ENCODE peak calls at places on chromosomes 11 and 22, in four cellular contexts. One of them, this sample, is unnamed.

GRCh38 chr11:115409691-115410220 is 94.5 kb downstream of the CADM1 start:
- DNase-seq in AG09309: no peak
- DNase-seq in endodermal cell: no peak
- DNase-seq in AG04450: peak
- DNase-seq in this sample: no peak

GRCh38 chr22:28029962-28030361 is 110.9 kb upstream of the PITPNB start:
- DNase-seq in endodermal cell: peak
- DNase-seq in AG04450: no peak
- DNase-seq in AG09309: no peak
- DNase-seq in this sample: no peak

GRCh38 chr22:28594784-28595324 is 84.8 kb downstream of the TTC28 start:
- DNase-seq in AG09309: peak
- DNase-seq in endodermal cell: no peak
- DNase-seq in AG04450: peak
- DNase-seq in this sample: peak

GRCh38 chr11:14855890-14856289 is 36.1 kb downstream of the CYP2R1 start:
- DNase-seq in endodermal cell: peak
- DNase-seq in AG09309: no peak
- DNase-seq in AG04450: no peak
- DNase-seq in this sample: no peak

GRCh38 chr22:17090550-17090949 is 5.8 kb downstream of the IL17RA start:
- DNase-seq in AG04450: no peak
- DNase-seq in endodermal cell: no peak
- DNase-seq in AG09309: no peak
- DNase-seq in this sample: no peak

GRCh38 chr11:18005376-18006129 is 7.3 kb downstream of the SERGEF start:
- DNase-seq in AG04450: no peak
- DNase-seq in endodermal cell: no peak
- DNase-seq in AG09309: no peak
- DNase-seq in this sample: no peak

GRCh38 chr22:16915711-16916110 is 90.5 kb upstream of the XKR3 start:
- DNase-seq in endodermal cell: no peak
- DNase-seq in AG09309: no peak
- DNase-seq in AG04450: no peak
- DNase-seq in this sample: no peak

GRCh38 chr11:10452211-10452767 is 2.8 kb upstream of the AMPD3 start:
- DNase-seq in AG09309: no peak
- DNase-seq in AG04450: no peak
- DNase-seq in endodermal cell: peak
- DNase-seq in this sample: no peak

GRCh38 chr22:46415816-46416536 is 80.5 kb downstream of the TRMU start:
- DNase-seq in endodermal cell: no peak
- DNase-seq in AG09309: no peak
- DNase-seq in AG04450: no peak
- DNase-seq in this sample: peak

GRCh38 chr11:95432714-95433503 is 201.9 kb upstream of the SESN3 start:
- DNase-seq in AG09309: no peak
- DNase-seq in endodermal cell: no peak
- DNase-seq in AG04450: no peak
- DNase-seq in this sample: no peak

GRCh38 chr22:48689206-48689605 is 1138.5 kb downstream of the BRD1 start:
- DNase-seq in AG09309: no peak
- DNase-seq in AG04450: no peak
- DNase-seq in endodermal cell: no peak
- DNase-seq in this sample: no peak

GRCh38 chr11:45885274-45885920 is at the start of gene MAPK8IP1:
- DNase-seq in AG04450: no peak
- DNase-seq in AG09309: no peak
- DNase-seq in endodermal cell: peak
- DNase-seq in this sample: no peak

GRCh38 chr11:126451211-126451802 is 95.8 kb downstream of the ST3GAL4 start:
- DNase-seq in AG04450: no peak
- DNase-seq in endodermal cell: no peak
- DNase-seq in AG09309: no peak
- DNase-seq in this sample: no peak

GRCh38 chr11:8022876-8023275 is 35.7 kb downstream of the EIF3F start:
- DNase-seq in AG09309: no peak
- DNase-seq in AG04450: no peak
- DNase-seq in endodermal cell: no peak
- DNase-seq in this sample: no peak

GRCh38 chr11:118462178-118462577 is 25.9 kb downstream of the KMT2A start:
- DNase-seq in AG04450: no peak
- DNase-seq in AG09309: no peak
- DNase-seq in endodermal cell: no peak
- DNase-seq in this sample: no peak

GRCh38 chr11:118851970-118852369 is 31.7 kb upstream of the CXCR5 start:
- DNase-seq in endodermal cell: no peak
- DNase-seq in AG09309: no peak
- DNase-seq in AG04450: no peak
- DNase-seq in this sample: no peak

GRCh38 chr11:12377824-12378593 is 638 bp downstream of the PARVA start:
- DNase-seq in endodermal cell: peak
- DNase-seq in AG09309: peak
- DNase-seq in AG04450: no peak
- DNase-seq in this sample: no peak

DNA sequence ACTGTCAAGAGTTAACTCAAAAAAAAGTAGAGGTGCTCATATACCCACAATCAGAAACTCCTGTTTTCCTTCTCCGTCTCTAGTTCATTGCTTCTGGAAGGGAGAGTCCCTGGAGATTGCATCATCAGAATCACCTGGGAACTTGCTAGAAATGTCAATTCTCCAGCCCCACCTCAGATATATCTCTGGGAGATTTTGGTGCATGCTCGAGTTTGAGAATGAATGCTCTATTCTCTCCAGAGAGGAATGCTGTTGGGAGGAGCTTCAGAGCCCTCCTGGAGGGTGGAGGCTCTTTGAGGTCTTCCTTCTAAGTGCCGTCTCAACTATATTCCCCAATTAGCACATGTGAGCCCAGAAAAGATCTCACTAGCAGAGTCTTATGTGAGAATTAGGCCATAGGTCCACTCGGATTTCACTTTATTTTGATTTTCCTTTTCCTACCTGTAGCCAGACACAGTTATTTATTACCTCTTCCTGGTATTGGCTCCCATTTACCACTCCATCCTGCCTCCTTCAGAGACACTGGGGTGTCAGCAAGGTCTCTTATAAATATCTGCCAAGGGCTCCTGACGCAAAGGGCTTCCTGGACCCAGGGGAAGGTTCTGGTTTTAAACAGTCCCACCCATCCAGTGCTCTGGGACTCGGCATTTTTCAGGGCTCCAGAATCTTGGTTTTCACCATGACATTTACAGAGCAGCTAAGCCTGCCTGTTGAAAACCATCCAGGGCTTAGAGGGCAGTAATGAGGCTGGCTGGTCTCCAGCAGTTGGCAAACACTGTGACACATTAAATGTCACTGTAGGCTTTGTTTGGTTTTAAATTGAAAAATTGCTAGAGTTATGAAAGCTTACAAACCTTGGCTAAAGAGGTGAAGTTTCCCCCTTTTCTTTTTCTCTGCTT is 136.2 kb downstream of the CD44 start:
- DNase-seq in AG04450: no peak
- DNase-seq in endodermal cell: peak
- DNase-seq in AG09309: no peak
- DNase-seq in this sample: no peak
- TF ChIP-seq CTCF in AG04450: no peak
- TF ChIP-seq CTCF in endodermal cell: no peak
- TF ChIP-seq CTCF in AG09309: no peak
- TF ChIP-seq CTCF in this sample: no peak

DNA sequence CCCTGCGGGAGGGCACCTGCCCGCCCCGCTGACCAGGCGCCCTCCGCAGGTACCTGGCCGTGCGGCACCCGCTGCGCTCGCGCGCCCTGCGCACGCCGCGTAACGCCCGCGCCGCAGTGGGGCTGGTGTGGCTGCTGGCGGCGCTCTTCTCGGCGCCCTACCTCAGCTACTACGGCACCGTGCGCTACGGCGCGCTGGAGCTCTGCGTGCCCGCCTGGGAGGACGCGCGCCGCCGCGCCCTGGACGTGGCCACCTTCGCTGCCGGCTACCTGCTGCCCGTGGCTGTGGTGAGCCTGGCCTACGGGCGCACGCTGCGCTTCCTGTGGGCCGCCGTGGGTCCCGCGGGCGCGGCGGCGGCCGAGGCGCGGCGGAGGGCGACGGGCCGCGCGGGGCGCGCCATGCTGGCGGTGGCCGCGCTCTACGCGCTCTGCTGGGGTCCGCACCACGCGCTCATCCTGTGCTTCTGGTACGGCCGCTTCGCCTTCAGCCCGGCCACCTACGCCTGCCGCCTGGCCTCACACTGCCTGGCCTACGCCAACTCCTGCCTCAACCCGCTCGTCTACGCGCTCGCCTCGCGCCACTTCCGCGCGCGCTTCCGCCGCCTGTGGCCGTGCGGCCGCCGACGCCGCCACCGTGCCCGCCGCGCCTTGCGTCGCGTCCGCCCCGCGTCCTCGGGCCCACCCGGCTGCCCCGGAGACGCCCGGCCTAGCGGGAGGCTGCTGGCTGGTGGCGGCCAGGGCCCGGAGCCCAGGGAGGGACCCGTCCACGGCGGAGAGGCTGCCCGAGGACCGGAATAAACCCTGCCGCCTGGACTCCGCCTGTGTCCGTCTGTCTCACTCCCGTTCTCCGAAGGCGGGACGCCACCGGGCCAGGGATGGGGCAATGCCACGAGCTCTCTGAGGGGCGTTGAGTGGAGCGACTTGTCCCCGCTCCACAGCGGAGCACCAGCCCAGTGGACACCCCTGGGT is 1.8 kb downstream of the GALR3 start:
- DNase-seq in endodermal cell: peak
- DNase-seq in AG09309: no peak
- DNase-seq in AG04450: no peak
- DNase-seq in this sample: no peak
- H3K4me3 ChIP-seq in endodermal cell: peak
- H3K4me3 ChIP-seq in AG09309: peak
- H3K4me3 ChIP-seq in AG04450: peak
- H3K4me3 ChIP-seq in this sample: peak

DNA sequence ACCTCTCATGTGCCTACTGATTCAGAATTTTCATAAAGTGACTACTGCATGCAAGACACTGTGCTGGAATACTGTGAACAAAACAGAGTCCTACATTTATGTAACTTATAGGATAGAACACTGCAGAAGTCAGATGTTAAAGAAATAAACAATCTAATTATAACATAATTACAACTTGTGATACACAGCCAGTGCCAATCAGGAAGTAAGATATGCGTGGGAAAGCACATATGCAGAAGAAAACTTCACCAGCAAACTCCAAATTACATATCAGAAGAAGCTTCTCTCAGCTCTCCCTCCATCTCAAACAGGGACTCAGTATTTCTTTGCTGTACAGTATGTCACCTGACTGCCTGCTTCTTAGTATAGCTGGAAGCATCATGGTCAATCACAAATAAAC is 37.4 kb downstream of the PAK1 start:
- DNase-seq in endodermal cell: no peak
- DNase-seq in AG09309: no peak
- DNase-seq in AG04450: no peak
- DNase-seq in this sample: no peak
- TF ChIP-seq CTCF in endodermal cell: no peak
- TF ChIP-seq CTCF in AG09309: no peak
- TF ChIP-seq CTCF in AG04450: no peak
- TF ChIP-seq CTCF in this sample: no peak

GRCh38 chr11:128054323-128054910 is 532.9 kb downstream of the ETS1 start:
- DNase-seq in endodermal cell: no peak
- DNase-seq in AG09309: no peak
- DNase-seq in AG04450: no peak
- DNase-seq in this sample: no peak
- H3K4me3 ChIP-seq in endodermal cell: no peak
- H3K4me3 ChIP-seq in AG09309: no peak
- H3K4me3 ChIP-seq in AG04450: no peak
- H3K4me3 ChIP-seq in this sample: no peak

DNA sequence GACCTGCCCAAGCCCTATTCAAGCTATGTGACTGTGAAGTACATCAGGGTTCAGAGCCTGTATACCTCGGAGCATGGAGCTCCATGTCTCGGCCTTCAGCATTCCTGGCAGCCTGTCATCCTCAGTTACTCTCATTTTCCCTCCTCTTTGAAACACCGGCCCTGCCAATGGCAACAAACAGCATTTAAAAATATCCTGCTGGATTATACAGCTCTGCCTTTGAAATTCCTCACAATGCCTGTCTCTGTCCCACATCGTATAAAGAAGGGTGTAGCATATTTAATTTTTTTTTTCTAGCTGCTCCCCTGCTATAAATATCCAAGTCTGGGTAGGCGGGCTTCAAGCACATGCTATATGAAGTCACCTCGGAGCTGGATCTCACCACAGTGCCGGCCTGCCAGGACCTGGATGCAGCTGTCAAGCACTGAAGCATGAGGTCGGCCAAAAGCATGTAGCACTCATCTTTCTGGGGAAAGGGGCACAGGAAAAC is 11.8 kb downstream of the ABTB2 start:
- DNase-seq in endodermal cell: no peak
- DNase-seq in AG04450: no peak
- DNase-seq in AG09309: no peak
- DNase-seq in this sample: no peak
- TF ChIP-seq CTCF in endodermal cell: no peak
- TF ChIP-seq CTCF in AG04450: no peak
- TF ChIP-seq CTCF in AG09309: no peak
- TF ChIP-seq CTCF in this sample: no peak

This sample was measured in astrocyte of the cerebellum.